ENCODE peak calls at places on chromosomes 13 and 19, in six cellular contexts. S is neuronal stem cell, D is OCI-LY7, N is AG09319, A is fibroblast of the aortic adventitia, T is Caco-2. Y is an unnamed sample.

GRCh38 chr19:45499196-45500180 is 1.2 kb downstream of the PPM1N start:
- DNase-seq in S (peak), D (peak), N (no peak), A (no peak), T (peak), Y (no peak)

GRCh38 chr13:32947886-32948285 is 68.3 kb upstream of the KL start:
- DNase-seq in S (no peak), D (no peak), N (no peak), A (no peak), T (no peak), Y (no peak)

GRCh38 chr13:113664751-113665581 is 2.1 kb upstream of the GRK1 start:
- DNase-seq in S (no peak), D (no peak), N (no peak), A (no peak), T (peak), Y (no peak)

GRCh38 chr19:35516310-35516709 is 2.9 kb upstream of the DMKN start:
- DNase-seq in S (no peak), D (no peak), N (no peak), A (no peak), T (no peak), Y (no peak)

GRCh38 chr13:19661561-19661960 is 28.1 kb downstream of the MPHOSPH8 start:
- DNase-seq in S (no peak), D (no peak), N (no peak), A (no peak), T (no peak), Y (no peak)

GRCh38 chr13:101946411-101946810 is 455.4 kb downstream of the FGF14 start:
- DNase-seq in S (no peak), D (no peak), N (no peak), A (no peak), T (no peak), Y (no peak)

GRCh38 chr13:40920826-40921225 is 98.3 kb downstream of the ELF1 start:
- DNase-seq in S (no peak), D (no peak), N (no peak), A (peak), T (no peak), Y (no peak)

GRCh38 chr19:3665681-3666544 is 34.4 kb downstream of the PIP5K1C start:
- DNase-seq in S (peak), D (peak), N (no peak), A (peak), T (no peak), Y (peak)

GRCh38 chr19:4172861-4173473 is 9.4 kb downstream of the SIRT6 start:
- DNase-seq in S (peak), D (no peak), N (no peak), A (peak), T (peak), Y (peak)

GRCh38 chr13:20090349-20090748 is 70.5 kb downstream of the GJA3 start:
- DNase-seq in S (no peak), D (no peak), N (no peak), A (peak), T (no peak), Y (no peak)

GRCh38 chr19:56119585-56119978 is 1.5 kb downstream of the ZNF787 start:
- DNase-seq in S (no peak), D (no peak), N (no peak), A (peak), T (no peak), Y (no peak)

GRCh38 chr19:3346677-3347353 is 19.6 kb upstream of the NFIC start:
- DNase-seq in S (no peak), D (no peak), N (no peak), A (peak), T (no peak), Y (no peak)

GRCh38 chr19:43773725-43774102 is 7.1 kb downstream of the KCNN4 start:
- DNase-seq in S (no peak), D (no peak), N (no peak), A (no peak), T (no peak), Y (no peak)

GRCh38 chr19:21587549-21587948 is 82.1 kb downstream of the ZNF429 start:
- DNase-seq in S (no peak), D (no peak), N (no peak), A (no peak), T (no peak), Y (no peak)

GRCh38 chr13:38804536-38804935 is 117.7 kb downstream of the FREM2 start:
- DNase-seq in S (no peak), D (no peak), N (no peak), A (no peak), T (no peak), Y (no peak)

GRCh38 chr13:45781553-45782326 is 69.8 kb downstream of the SIAH3 start:
- DNase-seq in S (no peak), D (no peak), N (no peak), A (peak), T (no peak), Y (no peak)

Y was measured in T-helper 2 cell.